ENCODE peak calls at places on chromosomes 11 and 22, in ten cellular contexts. Y, B, D, Q, Z, G, X, C, J and P are unnamed samples.

GRCh38 chr11:18253778-18254338 is 5.4 kb upstream of the SAA2 start:
- DNase-seq in Y (no peak), B (no peak), D (no peak), Q (no peak), Z (no peak), G (no peak), X (no peak), C (no peak), J (no peak), P (no peak)

GRCh38 chr22:38901111-38901641 is 29.2 kb upstream of the CBX6 start:
- DNase-seq in Y (no peak), B (no peak), D (no peak), Q (no peak), Z (no peak), G (no peak), X (no peak), C (no peak), J (peak; percentile 72), P (no peak)

GRCh38 chr22:48137640-48138039 is 1375.2 kb downstream of the TBC1D22A start:
- DNase-seq in Y (no peak), B (no peak), D (no peak), Q (no peak), Z (no peak), G (no peak), X (no peak), C (no peak), J (no peak), P (no peak)

GRCh38 chr11:131754671-131755070 is 384.3 kb downstream of the NTM start:
- DNase-seq in Y (no peak), B (no peak), D (no peak), Q (no peak), Z (no peak), G (peak; percentile 31), X (no peak), C (no peak), J (no peak), P (no peak)

GRCh38 chr22:32411388-32411787 is 659 bp downstream of the RTCB start:
- DNase-seq in Y (no peak), B (peak; percentile 43), D (no peak), Q (no peak), Z (no peak), G (peak; percentile 10), X (no peak), C (no peak), J (no peak), P (peak; percentile 50)

GRCh38 chr11:124732230-124732629 is 7.5 kb upstream of the NRGN start:
- DNase-seq in Y (no peak), B (no peak), D (no peak), Q (no peak), Z (no peak), G (no peak), X (no peak), C (no peak), J (peak; percentile 48), P (no peak)

GRCh38 chr22:31193092-31193491 is 19.0 kb upstream of the LIMK2 start:
- DNase-seq in Y (no peak), B (no peak), D (no peak), Q (no peak), Z (no peak), G (no peak), X (no peak), C (no peak), J (no peak), P (no peak)

GRCh38 chr22:25563757-25564319 is 637 bp upstream of the GRK3 start:
- DNase-seq in Y (no peak), B (no peak), D (no peak), Q (peak; percentile 27), Z (no peak), G (no peak), X (peak; percentile 33), C (no peak), J (peak; percentile 86), P (peak; percentile 51)

GRCh38 chr22:39092111-39092867 is 4.8 kb upstream of the APOBEC3H start:
- DNase-seq in Y (peak; percentile 23), B (no peak), D (no peak), Q (no peak), Z (no peak), G (no peak), X (no peak), C (no peak), J (no peak), P (no peak)

GRCh38 chr11:107576497-107577086 is 11.1 kb upstream of the ALKBH8 start:
- DNase-seq in Y (peak; percentile 56), B (peak; percentile 59), D (no peak), Q (peak; percentile 29), Z (peak; percentile 43), G (peak; percentile 65), X (peak; percentile 50), C (no peak), J (peak; percentile 35), P (peak; percentile 74)

GRCh38 chr22:49886346-49887073 is 31.7 kb downstream of the ALG12 start:
- DNase-seq in Y (no peak), B (no peak), D (no peak), Q (no peak), Z (no peak), G (no peak), X (no peak), C (no peak), J (no peak), P (no peak)

GRCh38 chr11:11293798-11294611 is 59.0 kb downstream of the CSNK2A3 start:
- DNase-seq in Y (no peak), B (no peak), D (no peak), Q (no peak), Z (no peak), G (no peak), X (no peak), C (no peak), J (no peak), P (no peak)

GRCh38 chr22:48919187-48919590 is 908.5 kb downstream of the BRD1 start:
- DNase-seq in Y (no peak), B (no peak), D (peak; percentile 29), Q (no peak), Z (no peak), G (no peak), X (no peak), C (no peak), J (no peak), P (no peak)

GRCh38 chr22:19810381-19811141 is 44.1 kb downstream of the GNB1L start:
- DNase-seq in Y (no peak), B (no peak), D (peak; percentile 32), Q (peak; percentile 11), Z (peak; percentile 6), G (peak; percentile 55), X (no peak), C (peak; percentile 76), J (no peak), P (no peak)

GRCh38 chr11:61254403-61255025 is 13.5 kb downstream of the PGA5 start:
- DNase-seq in Y (peak; percentile 71), B (peak; percentile 67), D (peak; percentile 86), Q (peak; percentile 57), Z (no peak), G (peak; percentile 59), X (peak; percentile 56), C (no peak), J (peak; percentile 69), P (peak; percentile 87)

GRCh38 chr22:17086750-17087149 is 1.9 kb downstream of the IL17RA start:
- DNase-seq in Y (no peak), B (no peak), D (no peak), Q (no peak), Z (no peak), G (no peak), X (no peak), C (no peak), J (peak; percentile 36), P (no peak)

GRCh38 chr22:33521879-33522665 is 398.2 kb downstream of the LARGE1 start:
- DNase-seq in Y (no peak), B (no peak), D (no peak), Q (no peak), Z (no peak), G (no peak), X (no peak), C (no peak), J (no peak), P (no peak)
- H3K27ac ChIP-seq in Y (no peak overlapping the region), B (no peak overlapping the region), D (no peak overlapping the region), Q (no peak overlapping the region), Z (no peak overlapping the region), G (no peak overlapping the region), X (no peak overlapping the region), C (no peak overlapping the region), J (no peak overlapping the region), P (no peak overlapping the region)

GRCh38 chr22:27747396-27748256 is 53.9 kb downstream of the MN1 start:
- DNase-seq in Y (no peak), B (no peak), D (no peak), Q (no peak), Z (no peak), G (no peak), X (no peak), C (no peak), J (no peak), P (peak; percentile 54)
- TF ChIP-seq CTCF in Y (peak; percentile 31), B (no peak), D (peak; percentile 69), Q (no peak), Z (no peak), G (peak; percentile 11), X (no peak), C (no peak), J (no peak), P (peak; percentile 70)

DNA sequence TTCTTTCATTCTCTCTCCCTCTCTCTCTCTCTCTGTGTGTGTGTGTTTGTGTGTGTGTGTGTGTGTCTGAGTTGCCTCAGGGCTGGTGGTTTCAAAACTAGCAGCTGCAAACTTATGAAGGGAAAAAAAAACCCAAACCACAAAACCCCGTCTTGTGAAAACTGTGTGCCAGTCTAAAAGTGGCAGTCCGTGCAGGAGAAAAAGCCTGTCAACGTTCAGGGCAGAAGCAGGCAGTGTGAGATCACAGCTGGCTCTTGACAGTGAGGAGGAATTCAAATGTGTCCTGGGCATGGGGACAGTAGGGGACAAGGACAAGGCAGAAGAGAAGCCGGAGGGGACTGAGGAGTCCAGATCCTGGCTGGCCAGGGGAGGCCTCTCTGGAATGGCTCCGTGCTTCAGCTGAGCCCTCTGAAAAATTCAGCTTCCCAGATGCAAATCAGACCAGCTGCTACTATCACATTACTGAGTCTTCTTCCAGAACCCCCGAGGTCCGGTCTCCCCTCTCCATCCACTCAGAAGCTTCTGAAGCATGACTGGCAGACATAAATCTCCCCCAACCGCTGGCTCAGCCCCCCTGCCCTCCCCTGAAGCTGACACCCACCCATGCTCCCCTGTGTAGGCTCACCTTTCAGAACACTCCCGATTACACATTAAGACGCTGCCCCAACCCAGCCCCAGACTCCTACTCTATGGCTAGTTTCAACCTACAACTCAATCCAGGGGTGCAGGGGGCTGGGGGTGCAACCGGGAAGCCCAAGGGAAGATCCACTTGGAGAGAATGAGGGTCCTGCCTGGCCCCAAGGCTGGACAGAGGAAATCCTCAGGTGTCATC is 32.0 kb downstream of the FLI1 start:
- DNase-seq in Y (no peak), B (no peak), D (no peak), Q (no peak), Z (no peak), G (peak; percentile 41), X (no peak), C (no peak), J (peak; percentile 93), P (no peak)
- H3K27ac ChIP-seq in Y (no peak overlapping the region), B (no peak overlapping the region), D (no peak overlapping the region), Q (peak overlapping the region; percentile 46), Z (peak overlapping the region; percentile 54), G (no peak overlapping the region), X (peak overlapping the region; percentile 75), C (no peak overlapping the region), J (peak overlapping the region; percentile 83), P (no peak overlapping the region)

DNA sequence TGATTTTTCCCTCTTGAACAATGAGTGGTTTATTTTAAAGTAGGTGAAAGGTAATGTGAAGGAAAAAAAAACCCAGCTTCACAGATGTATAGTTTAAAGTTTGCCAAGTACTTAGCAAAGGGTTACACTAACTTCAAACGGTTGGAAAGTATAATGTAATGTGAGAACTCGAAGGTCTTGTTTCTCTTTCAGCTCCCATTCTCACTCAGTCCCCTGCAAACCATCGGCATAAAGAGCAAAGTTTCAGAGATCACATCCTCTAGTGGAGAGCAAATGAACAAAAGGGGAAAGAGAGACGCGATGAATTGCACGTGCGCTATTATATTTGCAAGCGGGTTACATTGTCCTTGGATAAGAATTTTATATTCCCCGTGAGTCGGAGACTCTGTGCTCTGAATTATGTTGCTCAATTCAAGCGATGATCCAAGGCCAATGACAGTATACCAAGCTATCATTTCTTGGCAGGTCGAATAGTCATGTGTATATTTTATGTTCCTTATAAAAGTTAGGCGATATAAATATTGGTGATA is 37.6 kb upstream of the BIRC3 start:
- DNase-seq in Y (no peak), B (no peak), D (no peak), Q (no peak), Z (no peak), G (peak; percentile 89), X (no peak), C (no peak), J (no peak), P (peak; percentile 38)
- TF ChIP-seq CTCF in Y (no peak), B (peak; percentile 18), D (no peak), Q (no peak), Z (peak; percentile 21), G (peak; percentile 66), X (no peak), C (no peak), J (no peak), P (no peak)